ENCODE peak calls at places on chromosomes 11 and 22, in six cellular contexts. F, L, B, Y, J and D are unnamed samples.

GRCh38 chr11:71055925-71056324 is 196.5 kb downstream of the SHANK2 start:
- DNase-seq in B (no peak), L (no peak), F (no peak), J (no peak), Y (no peak), D (no peak)

GRCh38 chr11:60950933-60951610 is 904 bp downstream of the SLC15A3 start:
- DNase-seq in B (no peak), F (no peak), Y (no peak), L (peak), J (peak), D (peak)

GRCh38 chr11:107916671-107917241 is 11.5 kb upstream of the RAB39A start:
- DNase-seq in Y (no peak), B (peak), J (peak), F (no peak), L (peak), D (peak)

GRCh38 chr22:45469573-45470383 is 32.9 kb upstream of the FBLN1 start:
- DNase-seq in F (no peak), Y (peak), J (no peak), B (no peak), L (no peak), D (no peak)

GRCh38 chr11:122048401-122048800 is 67.6 kb downstream of the BLID start:
- DNase-seq in L (no peak), J (no peak), B (no peak), Y (no peak), F (no peak), D (no peak)

GRCh38 chr11:100682247-100682969 is 4.7 kb upstream of the ARHGAP42 start:
- DNase-seq in L (no peak), F (no peak), Y (no peak), B (no peak), J (no peak), D (peak)

GRCh38 chr11:26344647-26345046 is 12.7 kb downstream of the ANO3 start:
- DNase-seq in J (no peak), L (no peak), B (no peak), F (no peak), Y (no peak), D (no peak)

GRCh38 chr22:44931077-44931540 is 78.7 kb downstream of the PHF21B start:
- DNase-seq in L (peak), F (no peak), Y (no peak), B (no peak), J (no peak), D (no peak)

GRCh38 chr11:116879789-116880402 is 42.5 kb upstream of the APOA1 start:
- DNase-seq in Y (peak), F (no peak), B (peak), J (no peak), L (peak), D (peak)

GRCh38 chr11:80388133-80388532 is 947.3 kb upstream of the TENM4 start:
- DNase-seq in J (no peak), B (no peak), F (no peak), Y (no peak), L (no peak), D (peak)

GRCh38 chr11:127733552-127733951 is 733.0 kb upstream of the KIRREL3 start:
- DNase-seq in J (no peak), B (no peak), L (no peak), Y (no peak), F (no peak), D (no peak)

GRCh38 chr11:111694851-111695250 is 71.3 kb downstream of the PPP2R1B start:
- DNase-seq in J (no peak), F (no peak), L (peak), Y (no peak), B (no peak), D (no peak)

GRCh38 chr11:84720706-84721402 is 906.3 kb downstream of the DLG2 start:
- DNase-seq in Y (no peak), L (peak), B (peak), F (peak), J (no peak), D (peak)